ENCODE peak calls at places on chromosomes 5 and 9, in five cellular contexts. One of them, this sample, is unnamed.

GRCh38 chr5:14165375-14166091 is 22.4 kb downstream of the TRIO start:
- DNase-seq in CD4-positive, alpha-beta T cell: no peak
- DNase-seq in PC-3: peak; percentile 97
- DNase-seq in neural progenitor cell: no peak
- DNase-seq in SK-N-SH: no peak
- DNase-seq in this sample: peak; percentile 95

GRCh38 chr5:112885001-112885400 is 23.9 kb downstream of the SRP19 start:
- DNase-seq in CD4-positive, alpha-beta T cell: no peak
- DNase-seq in PC-3: no peak
- DNase-seq in SK-N-SH: no peak
- DNase-seq in neural progenitor cell: peak; percentile 11
- DNase-seq in this sample: no peak

GRCh38 chr9:110578575-110578895 is 1.0 kb downstream of the SVEP1 start:
- DNase-seq in neural progenitor cell: peak; percentile 29
- DNase-seq in SK-N-SH: no peak
- DNase-seq in CD4-positive, alpha-beta T cell: no peak
- DNase-seq in PC-3: no peak
- DNase-seq in this sample: no peak

GRCh38 chr9:92607088-92607487 is 62.8 kb downstream of the IPPK start:
- DNase-seq in neural progenitor cell: no peak
- DNase-seq in PC-3: no peak
- DNase-seq in SK-N-SH: no peak
- DNase-seq in CD4-positive, alpha-beta T cell: no peak
- DNase-seq in this sample: no peak

GRCh38 chr9:13513710-13514444 is 234.4 kb upstream of the MPDZ start:
- DNase-seq in CD4-positive, alpha-beta T cell: no peak
- DNase-seq in neural progenitor cell: peak; percentile 81
- DNase-seq in PC-3: peak; percentile 58
- DNase-seq in SK-N-SH: peak; percentile 24
- DNase-seq in this sample: no peak

GRCh38 chr5:133688386-133688785 is 76.0 kb upstream of the FSTL4 start:
- DNase-seq in PC-3: peak; percentile 62
- DNase-seq in SK-N-SH: no peak
- DNase-seq in neural progenitor cell: no peak
- DNase-seq in CD4-positive, alpha-beta T cell: no peak
- DNase-seq in this sample: no peak

GRCh38 chr5:42349163-42349562 is 74.1 kb upstream of the GHR start:
- DNase-seq in neural progenitor cell: no peak
- DNase-seq in SK-N-SH: no peak
- DNase-seq in CD4-positive, alpha-beta T cell: no peak
- DNase-seq in PC-3: peak; percentile 61
- DNase-seq in this sample: no peak

GRCh38 chr5:1443991-1444360 is 1.3 kb downstream of the SLC6A3 start:
- DNase-seq in neural progenitor cell: no peak
- DNase-seq in PC-3: no peak
- DNase-seq in CD4-positive, alpha-beta T cell: no peak
- DNase-seq in SK-N-SH: no peak
- DNase-seq in this sample: no peak

GRCh38 chr5:141951341-141951781 is 6.6 kb downstream of the PCDH12 start:
- DNase-seq in neural progenitor cell: peak; percentile 64
- DNase-seq in PC-3: peak; percentile 13
- DNase-seq in SK-N-SH: peak; percentile 63
- DNase-seq in CD4-positive, alpha-beta T cell: no peak
- DNase-seq in this sample: no peak

GRCh38 chr5:32096891-32097592 is 77.1 kb downstream of the GOLPH3 start:
- DNase-seq in CD4-positive, alpha-beta T cell: no peak
- DNase-seq in neural progenitor cell: no peak
- DNase-seq in SK-N-SH: no peak
- DNase-seq in PC-3: no peak
- DNase-seq in this sample: no peak

GRCh38 chr9:117548556-117548955 is 133.7 kb upstream of the ASTN2 start:
- DNase-seq in neural progenitor cell: no peak
- DNase-seq in SK-N-SH: no peak
- DNase-seq in PC-3: no peak
- DNase-seq in CD4-positive, alpha-beta T cell: no peak
- DNase-seq in this sample: no peak

GRCh38 chr9:36141288-36141687 is 4.8 kb downstream of the GLIPR2 start:
- DNase-seq in neural progenitor cell: peak; percentile 56
- DNase-seq in SK-N-SH: peak; percentile 54
- DNase-seq in CD4-positive, alpha-beta T cell: no peak
- DNase-seq in PC-3: peak; percentile 79
- DNase-seq in this sample: peak; percentile 19

GRCh38 chr5:10838038-10838437 is 77.0 kb upstream of the DAP start:
- DNase-seq in SK-N-SH: no peak
- DNase-seq in PC-3: no peak
- DNase-seq in neural progenitor cell: no peak
- DNase-seq in CD4-positive, alpha-beta T cell: no peak
- DNase-seq in this sample: no peak

GRCh38 chr5:153866176-153866575 is 172.5 kb downstream of the FAM114A2 start:
- DNase-seq in neural progenitor cell: no peak
- DNase-seq in PC-3: no peak
- DNase-seq in SK-N-SH: no peak
- DNase-seq in CD4-positive, alpha-beta T cell: no peak
- DNase-seq in this sample: no peak

GRCh38 chr9:82570226-82570625 is 492.7 kb downstream of the RASEF start:
- DNase-seq in CD4-positive, alpha-beta T cell: no peak
- DNase-seq in neural progenitor cell: no peak
- DNase-seq in PC-3: no peak
- DNase-seq in SK-N-SH: no peak
- DNase-seq in this sample: no peak

GRCh38 chr5:67065237-67065636 is 131.4 kb downstream of the CD180 start:
- DNase-seq in CD4-positive, alpha-beta T cell: no peak
- DNase-seq in PC-3: no peak
- DNase-seq in SK-N-SH: no peak
- DNase-seq in neural progenitor cell: peak; percentile 59
- DNase-seq in this sample: no peak

GRCh38 chr9:137189297-137190295 is 1.1 kb downstream of the SSNA1 start:
- DNase-seq in neural progenitor cell: no peak
- DNase-seq in CD4-positive, alpha-beta T cell: no peak
- DNase-seq in SK-N-SH: peak; percentile 72
- DNase-seq in PC-3: no peak
- DNase-seq in this sample: no peak

GRCh38 chr9:12880406-12881016 is 105.7 kb downstream of the LURAP1L start:
- DNase-seq in SK-N-SH: peak; percentile 7
- DNase-seq in PC-3: no peak
- DNase-seq in CD4-positive, alpha-beta T cell: no peak
- DNase-seq in neural progenitor cell: no peak
- DNase-seq in this sample: no peak

GRCh38 chr9:78613006-78613405 is 316.1 kb downstream of the PSAT1 start:
- DNase-seq in neural progenitor cell: no peak
- DNase-seq in PC-3: peak; percentile 63
- DNase-seq in SK-N-SH: no peak
- DNase-seq in CD4-positive, alpha-beta T cell: no peak
- DNase-seq in this sample: no peak

GRCh38 chr5:79025054-79025465 is 40.0 kb upstream of the ARSB start:
- DNase-seq in PC-3: peak; percentile 68
- DNase-seq in neural progenitor cell: peak; percentile 81
- DNase-seq in CD4-positive, alpha-beta T cell: peak; percentile 24
- DNase-seq in SK-N-SH: peak; percentile 56
- DNase-seq in this sample: peak; percentile 54

GRCh38 chr9:104544644-104545043 is 8.0 kb upstream of the OR13C3 start:
- DNase-seq in PC-3: no peak
- DNase-seq in neural progenitor cell: no peak
- DNase-seq in SK-N-SH: no peak
- DNase-seq in CD4-positive, alpha-beta T cell: no peak
- DNase-seq in this sample: no peak

GRCh38 chr9:14616188-14616982 is 76.8 kb downstream of the ZDHHC21 start:
- DNase-seq in neural progenitor cell: peak; percentile 70
- DNase-seq in PC-3: peak; percentile 64
- DNase-seq in CD4-positive, alpha-beta T cell: no peak
- DNase-seq in SK-N-SH: peak; percentile 12
- DNase-seq in this sample: peak; percentile 77

GRCh38 chr9:134551657-134552348 is 89.8 kb upstream of the COL5A1 start:
- DNase-seq in neural progenitor cell: no peak
- DNase-seq in PC-3: peak; percentile 70
- DNase-seq in CD4-positive, alpha-beta T cell: no peak
- DNase-seq in SK-N-SH: no peak
- DNase-seq in this sample: peak; percentile 60

GRCh38 chr9:127022913-127023665 is 99.3 kb downstream of the ANGPTL2 start:
- DNase-seq in neural progenitor cell: no peak
- DNase-seq in CD4-positive, alpha-beta T cell: no peak
- DNase-seq in SK-N-SH: no peak
- DNase-seq in PC-3: no peak
- DNase-seq in this sample: no peak

GRCh38 chr5:148556835-148557234 is 97.5 kb downstream of the HTR4 start:
- DNase-seq in PC-3: no peak
- DNase-seq in CD4-positive, alpha-beta T cell: no peak
- DNase-seq in SK-N-SH: no peak
- DNase-seq in neural progenitor cell: no peak
- DNase-seq in this sample: no peak

GRCh38 chr9:134645607-134646365 is 4.2 kb downstream of the COL5A1 start:
- DNase-seq in SK-N-SH: no peak
- DNase-seq in CD4-positive, alpha-beta T cell: no peak
- DNase-seq in PC-3: no peak
- DNase-seq in neural progenitor cell: no peak
- DNase-seq in this sample: no peak

GRCh38 chr9:15936316-15936869 is 383.6 kb downstream of the CCDC171 start:
- DNase-seq in PC-3: peak; percentile 4
- DNase-seq in neural progenitor cell: no peak
- DNase-seq in CD4-positive, alpha-beta T cell: no peak
- DNase-seq in SK-N-SH: peak; percentile 19
- DNase-seq in this sample: no peak

GRCh38 chr9:91207889-91208651 is 153.6 kb downstream of the AUH start:
- DNase-seq in CD4-positive, alpha-beta T cell: no peak
- DNase-seq in SK-N-SH: no peak
- DNase-seq in neural progenitor cell: no peak
- DNase-seq in PC-3: no peak
- DNase-seq in this sample: peak; percentile 87

GRCh38 chr9:23887781-23888180 is 61.7 kb upstream of the ELAVL2 start:
- DNase-seq in PC-3: no peak
- DNase-seq in neural progenitor cell: peak; percentile 59
- DNase-seq in SK-N-SH: no peak
- DNase-seq in CD4-positive, alpha-beta T cell: no peak
- DNase-seq in this sample: no peak

GRCh38 chr9:71766663-71767062 is 1.6 kb downstream of the CEMIP2 start:
- DNase-seq in PC-3: peak; percentile 42
- DNase-seq in neural progenitor cell: no peak
- DNase-seq in CD4-positive, alpha-beta T cell: no peak
- DNase-seq in SK-N-SH: no peak
- DNase-seq in this sample: no peak

GRCh38 chr5:133925866-133926488 is 42.4 kb downstream of the C5orf15 start:
- DNase-seq in neural progenitor cell: no peak
- DNase-seq in PC-3: peak; percentile 73
- DNase-seq in CD4-positive, alpha-beta T cell: no peak
- DNase-seq in SK-N-SH: no peak
- DNase-seq in this sample: peak; percentile 85

GRCh38 chr5:95746194-95746593 is 15.1 kb downstream of the RHOBTB3 start:
- DNase-seq in neural progenitor cell: no peak
- DNase-seq in CD4-positive, alpha-beta T cell: no peak
- DNase-seq in PC-3: no peak
- DNase-seq in SK-N-SH: no peak
- DNase-seq in this sample: no peak

GRCh38 chr9:134131471-134132207 is 4.2 kb upstream of the WDR5 start:
- DNase-seq in CD4-positive, alpha-beta T cell: no peak
- DNase-seq in SK-N-SH: no peak
- DNase-seq in PC-3: no peak
- DNase-seq in neural progenitor cell: no peak
- DNase-seq in this sample: no peak

GRCh38 chr9:16321461-16322119 is 548.9 kb downstream of the BNC2 start:
- DNase-seq in PC-3: peak; percentile 69
- DNase-seq in CD4-positive, alpha-beta T cell: no peak
- DNase-seq in SK-N-SH: peak; percentile 43
- DNase-seq in neural progenitor cell: peak; percentile 32
- DNase-seq in this sample: peak; percentile 95

GRCh38 chr9:137778336-137778735 is 99.2 kb upstream of the CACNA1B start:
- DNase-seq in SK-N-SH: no peak
- DNase-seq in CD4-positive, alpha-beta T cell: no peak
- DNase-seq in PC-3: no peak
- DNase-seq in neural progenitor cell: no peak
- DNase-seq in this sample: no peak

GRCh38 chr9:134570151-134570621 is 71.4 kb upstream of the COL5A1 start:
- DNase-seq in CD4-positive, alpha-beta T cell: no peak
- DNase-seq in neural progenitor cell: no peak
- DNase-seq in SK-N-SH: no peak
- DNase-seq in PC-3: no peak
- DNase-seq in this sample: no peak

GRCh38 chr5:181190711-181191525 is 14.1 kb downstream of the TRIM7 start:
- DNase-seq in CD4-positive, alpha-beta T cell: no peak
- DNase-seq in SK-N-SH: peak; percentile 65
- DNase-seq in neural progenitor cell: peak; percentile 80
- DNase-seq in PC-3: peak; percentile 37
- DNase-seq in this sample: no peak

GRCh38 chr9:77063645-77064285 is 44.3 kb downstream of the FOXB2 start:
- DNase-seq in SK-N-SH: no peak
- DNase-seq in CD4-positive, alpha-beta T cell: no peak
- DNase-seq in neural progenitor cell: no peak
- DNase-seq in PC-3: peak; percentile 70
- DNase-seq in this sample: peak; percentile 71

GRCh38 chr5:66072031-66072430 is 72.1 kb upstream of the SREK1 start:
- DNase-seq in PC-3: no peak
- DNase-seq in neural progenitor cell: no peak
- DNase-seq in SK-N-SH: no peak
- DNase-seq in CD4-positive, alpha-beta T cell: no peak
- DNase-seq in this sample: no peak

GRCh38 chr9:97316904-97317303 is 9.4 kb downstream of the CCDC180 start:
- DNase-seq in SK-N-SH: no peak
- DNase-seq in CD4-positive, alpha-beta T cell: no peak
- DNase-seq in PC-3: no peak
- DNase-seq in neural progenitor cell: no peak
- DNase-seq in this sample: no peak

This sample was measured in renal cortical epithelial cell.